ENCODE peak calls at places on chromosomes 6 and 20, in five cellular contexts. One of them, this sample, is unnamed.
A peak's percentile ranks its signal among the peaks of the same experiment; 100 is the strongest.

GRCh38 chr6:88166901-88167624 is 916 bp upstream of the CNR1 start:
- DNase-seq in ovary: peak; percentile 30
- DNase-seq in IMR-90: no peak
- DNase-seq in uterus: no peak
- DNase-seq in heart left ventricle: no peak
- DNase-seq in this sample: no peak

GRCh38 chr20:48690888-48691287 is 136.9 kb downstream of the PREX1 start:
- DNase-seq in ovary: no peak
- DNase-seq in IMR-90: peak; percentile 36
- DNase-seq in uterus: no peak
- DNase-seq in heart left ventricle: no peak
- DNase-seq in this sample: no peak

GRCh38 chr20:51019598-51020592 is 3.0 kb downstream of the KCNG1 start:
- DNase-seq in ovary: no peak
- DNase-seq in IMR-90: no peak
- DNase-seq in uterus: no peak
- DNase-seq in heart left ventricle: no peak
- DNase-seq in this sample: no peak

GRCh38 chr20:9053108-9053507 is 15.8 kb upstream of the PLCB4 start:
- DNase-seq in ovary: no peak
- DNase-seq in IMR-90: no peak
- DNase-seq in uterus: no peak
- DNase-seq in heart left ventricle: no peak
- DNase-seq in this sample: no peak

GRCh38 chr20:63106765-63107448 is 100.1 kb upstream of the BHLHE23 start:
- DNase-seq in ovary: no peak
- DNase-seq in IMR-90: no peak
- DNase-seq in uterus: no peak
- DNase-seq in heart left ventricle: no peak
- DNase-seq in this sample: no peak

GRCh38 chr6:13722880-13723279 is 11.2 kb upstream of the RANBP9 start:
- DNase-seq in ovary: no peak
- DNase-seq in IMR-90: no peak
- DNase-seq in uterus: no peak
- DNase-seq in heart left ventricle: no peak
- DNase-seq in this sample: no peak

GRCh38 chr6:84575264-84575663 is 189.1 kb downstream of the TBX18 start:
- DNase-seq in ovary: no peak
- DNase-seq in IMR-90: no peak
- DNase-seq in uterus: no peak
- DNase-seq in heart left ventricle: no peak
- DNase-seq in this sample: no peak

GRCh38 chr20:49594143-49594928 is 26.4 kb upstream of the PTGIS start:
- DNase-seq in ovary: peak; percentile 42
- DNase-seq in IMR-90: peak; percentile 87
- DNase-seq in uterus: peak; percentile 84
- DNase-seq in heart left ventricle: peak; percentile 67
- DNase-seq in this sample: no peak

GRCh38 chr6:13531956-13532355 is 42.4 kb upstream of the SIRT5 start:
- DNase-seq in ovary: no peak
- DNase-seq in IMR-90: no peak
- DNase-seq in uterus: no peak
- DNase-seq in heart left ventricle: no peak
- DNase-seq in this sample: no peak

GRCh38 chr6:108285381-108285780 is 9.5 kb upstream of the AFG1L start:
- DNase-seq in ovary: no peak
- DNase-seq in IMR-90: no peak
- DNase-seq in uterus: no peak
- DNase-seq in heart left ventricle: no peak
- DNase-seq in this sample: no peak

GRCh38 chr20:57250607-57251343 is 15.7 kb downstream of the BMP7 start:
- DNase-seq in ovary: no peak
- DNase-seq in IMR-90: no peak
- DNase-seq in uterus: no peak
- DNase-seq in heart left ventricle: no peak
- DNase-seq in this sample: no peak

GRCh38 chr6:54878705-54879104 is 32.1 kb downstream of the FAM83B start:
- DNase-seq in ovary: no peak
- DNase-seq in IMR-90: peak; percentile 10
- DNase-seq in uterus: no peak
- DNase-seq in heart left ventricle: no peak
- DNase-seq in this sample: no peak

GRCh38 chr20:49872056-49872455 is 43.3 kb downstream of the SPATA2 start:
- DNase-seq in ovary: no peak
- DNase-seq in IMR-90: no peak
- DNase-seq in uterus: no peak
- DNase-seq in heart left ventricle: no peak
- DNase-seq in this sample: no peak

GRCh38 chr6:167113935-167114910 is 8.7 kb upstream of the CCR6 start:
- DNase-seq in ovary: no peak
- DNase-seq in IMR-90: no peak
- DNase-seq in uterus: no peak
- DNase-seq in heart left ventricle: no peak
- DNase-seq in this sample: no peak

GRCh38 chr20:24235740-24236139 is 233.7 kb upstream of the SYNDIG1 start:
- DNase-seq in ovary: no peak
- DNase-seq in IMR-90: no peak
- DNase-seq in uterus: peak; percentile 28
- DNase-seq in heart left ventricle: no peak
- DNase-seq in this sample: no peak

GRCh38 chr6:38528196-38528965 is 111.3 kb downstream of the BTBD9 start:
- DNase-seq in ovary: no peak
- DNase-seq in IMR-90: no peak
- DNase-seq in uterus: no peak
- DNase-seq in heart left ventricle: no peak
- DNase-seq in this sample: no peak

GRCh38 chr20:1033751-1034419 is 31.8 kb upstream of the RSPO4 start:
- DNase-seq in ovary: no peak
- DNase-seq in IMR-90: no peak
- DNase-seq in uterus: no peak
- DNase-seq in heart left ventricle: no peak
- DNase-seq in this sample: no peak

GRCh38 chr6:24458134-24458533 is 31.2 kb downstream of the GPLD1 start:
- DNase-seq in ovary: no peak
- DNase-seq in IMR-90: no peak
- DNase-seq in uterus: no peak
- DNase-seq in heart left ventricle: no peak
- DNase-seq in this sample: no peak

GRCh38 chr6:56913276-56914138 is 41.4 kb upstream of the BEND6 start:
- DNase-seq in ovary: no peak
- DNase-seq in IMR-90: peak; percentile 39
- DNase-seq in uterus: no peak
- DNase-seq in heart left ventricle: no peak
- DNase-seq in this sample: no peak

GRCh38 chr6:30154709-30155521 is 6.1 kb downstream of the TRIM10 start:
- DNase-seq in ovary: no peak
- DNase-seq in IMR-90: peak; percentile 50
- DNase-seq in uterus: no peak
- DNase-seq in heart left ventricle: no peak
- DNase-seq in this sample: no peak

GRCh38 chr6:98539669-98540207 is 294.6 kb upstream of the POU3F2 start:
- DNase-seq in ovary: no peak
- DNase-seq in IMR-90: no peak
- DNase-seq in uterus: no peak
- DNase-seq in heart left ventricle: no peak
- DNase-seq in this sample: no peak

GRCh38 chr6:153949606-153950005 is 89.4 kb upstream of the OPRM1 start:
- DNase-seq in ovary: no peak
- DNase-seq in IMR-90: no peak
- DNase-seq in uterus: no peak
- DNase-seq in heart left ventricle: no peak
- DNase-seq in this sample: no peak

GRCh38 chr6:106163966-106164877 is 78.1 kb downstream of the PRDM1 start:
- DNase-seq in ovary: no peak
- DNase-seq in IMR-90: peak; percentile 79
- DNase-seq in uterus: peak; percentile 43
- DNase-seq in heart left ventricle: no peak
- DNase-seq in this sample: no peak

GRCh38 chr20:571754-572331 is 28.3 kb upstream of the CSNK2A1 start:
- DNase-seq in ovary: peak; percentile 75
- DNase-seq in IMR-90: no peak
- DNase-seq in uterus: peak; percentile 58
- DNase-seq in heart left ventricle: peak; percentile 88
- DNase-seq in this sample: peak; percentile 14

GRCh38 chr20:58135441-58136170 is 92.8 kb downstream of the ANKRD60 start:
- DNase-seq in ovary: peak; percentile 44
- DNase-seq in IMR-90: no peak
- DNase-seq in uterus: peak; percentile 13
- DNase-seq in heart left ventricle: no peak
- DNase-seq in this sample: no peak

DNA sequence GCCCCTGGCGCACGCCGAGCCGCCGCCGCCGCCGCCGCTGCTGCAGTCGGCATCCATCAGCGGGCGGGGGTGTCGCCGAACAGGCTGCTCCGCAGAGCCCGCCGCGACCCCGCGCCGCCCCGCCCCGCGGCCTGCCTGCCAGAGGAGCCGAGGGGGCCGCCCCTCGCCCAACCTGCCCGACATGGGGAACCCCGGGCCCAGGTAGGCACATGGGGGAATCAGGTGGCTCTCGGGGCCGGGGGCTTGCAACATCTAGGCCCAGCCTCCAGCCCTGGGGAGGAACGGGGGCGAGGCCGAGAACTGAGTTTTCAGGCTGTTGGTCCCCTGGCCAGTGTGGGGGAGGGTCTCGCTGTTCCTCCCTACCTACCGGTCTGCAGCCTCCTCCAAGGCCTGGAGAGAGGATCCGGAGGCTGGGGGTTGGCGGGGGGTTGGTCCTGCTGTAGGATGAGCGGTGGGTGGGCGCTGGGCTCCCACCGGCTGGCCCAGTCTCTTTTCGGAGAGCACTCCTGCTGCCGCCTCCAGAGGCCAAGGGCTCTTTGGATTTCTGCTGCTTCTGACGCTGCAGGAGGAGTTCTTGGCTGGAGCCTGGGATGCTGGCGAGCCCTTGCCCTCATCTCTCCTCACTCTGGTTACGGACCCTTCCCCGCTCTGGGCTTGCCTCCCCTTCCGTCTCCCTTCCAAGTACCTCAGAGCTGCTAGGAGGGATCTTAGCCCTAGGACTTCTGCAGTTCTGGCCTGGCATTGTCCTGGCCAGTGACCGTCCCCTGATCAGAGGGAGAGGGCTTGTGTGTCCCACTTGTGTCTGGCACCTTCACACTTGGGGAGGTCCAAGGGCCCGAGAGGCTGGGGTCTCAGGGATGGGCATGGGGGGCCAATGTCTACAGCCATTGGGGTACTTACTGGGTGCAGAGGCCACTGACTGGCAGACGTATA is at the start of gene EPB41L1:
- DNase-seq in ovary: peak; percentile 65
- DNase-seq in IMR-90: no peak
- DNase-seq in uterus: peak; percentile 44
- DNase-seq in heart left ventricle: no peak
- DNase-seq in this sample: peak; percentile 27
- H3K4me3 ChIP-seq in ovary: peak within 1 kb of the TSS; percentile 69
- H3K4me3 ChIP-seq in IMR-90: peak within 1 kb of the TSS; percentile 63
- H3K4me3 ChIP-seq in uterus: peak within 1 kb of the TSS; percentile 59
- H3K4me3 ChIP-seq in heart left ventricle: peak within 1 kb of the TSS; percentile 66
- H3K4me3 ChIP-seq in this sample: peak within 1 kb of the TSS; percentile 50

GRCh38 chr20:60030471-60030870 is 72.2 kb downstream of the CDH26 start:
- DNase-seq in ovary: no peak
- DNase-seq in IMR-90: no peak
- DNase-seq in uterus: no peak
- DNase-seq in heart left ventricle: no peak
- DNase-seq in this sample: no peak

GRCh38 chr20:60026010-60026409 is 67.8 kb downstream of the CDH26 start:
- DNase-seq in ovary: no peak
- DNase-seq in IMR-90: no peak
- DNase-seq in uterus: no peak
- DNase-seq in heart left ventricle: no peak
- DNase-seq in this sample: no peak

GRCh38 chr20:60035486-60035885 is 77.3 kb downstream of the CDH26 start:
- DNase-seq in ovary: no peak
- DNase-seq in IMR-90: no peak
- DNase-seq in uterus: no peak
- DNase-seq in heart left ventricle: no peak
- DNase-seq in this sample: no peak

GRCh38 chr20:60034231-60035110 is 76.2 kb downstream of the CDH26 start:
- DNase-seq in ovary: no peak
- DNase-seq in IMR-90: no peak
- DNase-seq in uterus: no peak
- DNase-seq in heart left ventricle: peak; percentile 74
- DNase-seq in this sample: no peak

GRCh38 chr20:60031107-60031506 is 72.9 kb downstream of the CDH26 start:
- DNase-seq in ovary: no peak
- DNase-seq in IMR-90: no peak
- DNase-seq in uterus: no peak
- DNase-seq in heart left ventricle: no peak
- DNase-seq in this sample: no peak
- TF ChIP-seq POLR2A in ovary: no peak
- TF ChIP-seq POLR2A in IMR-90: no peak
- TF ChIP-seq POLR2A in uterus: no peak
- TF ChIP-seq POLR2A in heart left ventricle: no peak
- TF ChIP-seq POLR2A in this sample: no peak

GRCh38 chr6:6591778-6592388 is 3.4 kb downstream of the LY86 start:
- DNase-seq in ovary: no peak
- DNase-seq in IMR-90: no peak
- DNase-seq in uterus: no peak
- DNase-seq in heart left ventricle: peak; percentile 43
- DNase-seq in this sample: no peak

GRCh38 chr6:6593876-6594275 is 5.4 kb downstream of the LY86 start:
- DNase-seq in ovary: no peak
- DNase-seq in IMR-90: no peak
- DNase-seq in uterus: no peak
- DNase-seq in heart left ventricle: no peak
- DNase-seq in this sample: no peak

GRCh38 chr6:6595025-6595424 is 6.5 kb downstream of the LY86 start:
- DNase-seq in ovary: no peak
- DNase-seq in IMR-90: no peak
- DNase-seq in uterus: no peak
- DNase-seq in heart left ventricle: no peak
- DNase-seq in this sample: no peak

GRCh38 chr6:6590530-6590929 is 2.0 kb downstream of the LY86 start:
- DNase-seq in ovary: no peak
- DNase-seq in IMR-90: no peak
- DNase-seq in uterus: no peak
- DNase-seq in heart left ventricle: no peak
- DNase-seq in this sample: no peak

GRCh38 chr6:6592836-6593235 is 4.3 kb downstream of the LY86 start:
- DNase-seq in ovary: no peak
- DNase-seq in IMR-90: no peak
- DNase-seq in uterus: no peak
- DNase-seq in heart left ventricle: no peak
- DNase-seq in this sample: no peak
- H3K4me3 ChIP-seq in ovary: no peak overlapping the region
- H3K4me3 ChIP-seq in IMR-90: no peak overlapping the region
- H3K4me3 ChIP-seq in uterus: no peak overlapping the region
- H3K4me3 ChIP-seq in heart left ventricle: no peak overlapping the region
- H3K4me3 ChIP-seq in this sample: no peak overlapping the region

GRCh38 chr6:41937881-41938574 is 3.6 kb downstream of the CCND3 start:
- DNase-seq in ovary: no peak
- DNase-seq in IMR-90: no peak
- DNase-seq in uterus: peak; percentile 33
- DNase-seq in heart left ventricle: peak; percentile 43
- DNase-seq in this sample: no peak
- TF ChIP-seq POLR2A in ovary: no peak
- TF ChIP-seq POLR2A in IMR-90: no peak
- TF ChIP-seq POLR2A in uterus: no peak
- TF ChIP-seq POLR2A in heart left ventricle: no peak
- TF ChIP-seq POLR2A in this sample: no peak

GRCh38 chr6:33192671-33193602 is 670 bp upstream of the COL11A2 start:
- DNase-seq in ovary: peak; percentile 65
- DNase-seq in IMR-90: no peak
- DNase-seq in uterus: no peak
- DNase-seq in heart left ventricle: peak; percentile 49
- DNase-seq in this sample: no peak
- H3K4me3 ChIP-seq in ovary: peak overlapping the region; percentile 27
- H3K4me3 ChIP-seq in IMR-90: peak overlapping the region; percentile 43
- H3K4me3 ChIP-seq in uterus: peak overlapping the region; percentile 32
- H3K4me3 ChIP-seq in heart left ventricle: peak overlapping the region; percentile 49
- H3K4me3 ChIP-seq in this sample: peak overlapping the region; percentile 21

This sample was measured in prostate gland.